ENCODE peak calls at places on chromosomes 13 and 19, in five cellular contexts. M, V, H, E and F are unnamed samples.

GRCh38 chr19:43620061-43621001 is 902 bp upstream of the ZNF428 start:
- ATAC-seq in V (no peak), H (no peak), M (no peak), E (no peak), F (no peak)

GRCh38 chr19:15390814-15391213 is 11.2 kb upstream of the AKAP8 start:
- ATAC-seq in E (no peak), H (no peak), M (no peak), V (no peak), F (no peak)

GRCh38 chr19:3608079-3608641 is 1.5 kb upstream of the TBXA2R start:
- ATAC-seq in V (no peak), M (no peak), H (peak; percentile 5), E (no peak), F (no peak)

GRCh38 chr13:65872448-65872847 is 1357.7 kb downstream of the PCDH9 start:
- ATAC-seq in E (no peak), M (no peak), H (no peak), V (no peak), F (no peak)

GRCh38 chr13:101382086-101382485 is 34.2 kb downstream of the NALCN start:
- ATAC-seq in E (no peak), H (no peak), V (no peak), M (no peak), F (no peak)

GRCh38 chr13:49546559-49546958 is 38.8 kb downstream of the RCBTB1 start:
- ATAC-seq in H (no peak), V (no peak), E (no peak), M (no peak), F (no peak)

GRCh38 chr13:72651196-72651595 is 76.2 kb downstream of the MZT1 start:
- ATAC-seq in V (no peak), H (peak; percentile 81), E (no peak), M (no peak), F (no peak)

GRCh38 chr19:47399198-47399597 is 20.1 kb downstream of the MEIS3 start:
- ATAC-seq in E (no peak), H (no peak), V (no peak), M (no peak), F (no peak)

GRCh38 chr13:33827152-33827551 is 9.2 kb downstream of the RFC3 start:
- ATAC-seq in H (no peak), V (no peak), E (no peak), M (no peak), F (no peak)

GRCh38 chr19:49590071-49590970 is 661 bp upstream of the PRR12 start:
- ATAC-seq in E (peak; percentile 82), H (peak; percentile 92), M (peak; percentile 84), V (peak; percentile 82), F (peak; percentile 87)

GRCh38 chr19:45815501-45816216 is 551 bp upstream of the RSPH6A start:
- ATAC-seq in M (no peak), H (no peak), V (no peak), E (no peak), F (no peak)

GRCh38 chr19:35753634-35754364 is 3.0 kb downstream of the HSPB6 start:
- ATAC-seq in H (no peak), M (no peak), V (no peak), E (no peak), F (no peak)

GRCh38 chr13:29925457-29925856 is 75.0 kb upstream of the UBL3 start:
- ATAC-seq in M (peak; percentile 77), E (no peak), H (peak; percentile 15), V (peak; percentile 65), F (peak; percentile 70)

GRCh38 chr13:28641600-28641926 is 17.4 kb upstream of the POMP start:
- ATAC-seq in V (no peak), M (no peak), H (peak; percentile 40), E (no peak), F (no peak)

GRCh38 chr19:46296722-46297431 is at the start of gene HIF3A:
- ATAC-seq in M (peak; percentile 23), V (peak; percentile 11), E (no peak), H (no peak), F (no peak)

GRCh38 chr19:40378509-40378908 is 11.5 kb downstream of the HIPK4 start:
- ATAC-seq in M (no peak), V (no peak), H (no peak), E (no peak), F (peak; percentile 5)

GRCh38 chr13:113102727-113103126 is 2.9 kb upstream of the F7 start:
- ATAC-seq in H (no peak), M (no peak), V (no peak), E (no peak), F (peak; percentile 31)

GRCh38 chr13:21310220-21310619 is 133.8 kb downstream of the MRPL57 start:
- ATAC-seq in H (no peak), E (no peak), M (no peak), V (no peak), F (peak; percentile 54)

GRCh38 chr19:54162241-54162805 is 2.8 kb upstream of the LENG1 start:
- ATAC-seq in H (no peak), M (peak; percentile 50), E (peak; percentile 11), V (peak; percentile 65), F (peak; percentile 44)

GRCh38 chr13:74009100-74009668 is 125.0 kb downstream of the KLF12 start:
- ATAC-seq in M (no peak), E (no peak), H (no peak), V (no peak), F (no peak)

GRCh38 chr19:2170987-2171348 is 7.2 kb downstream of the DOT1L start:
- ATAC-seq in E (peak; percentile 17), H (no peak), V (no peak), M (no peak), F (no peak)

GRCh38 chr13:111044087-111044830 is 70.9 kb upstream of the ARHGEF7 start:
- ATAC-seq in E (no peak), H (no peak), M (no peak), V (no peak), F (no peak)

GRCh38 chr19:44005968-44006367 is 3.2 kb downstream of the ZNF230 start:
- ATAC-seq in E (no peak), M (no peak), H (no peak), V (no peak), F (no peak)

GRCh38 chr13:44165895-44166496 is 207.6 kb upstream of the SERP2 start:
- ATAC-seq in M (no peak), V (no peak), H (no peak), E (no peak), F (peak; percentile 45)

GRCh38 chr19:10155834-10156233 is 36.1 kb upstream of the EIF3G start:
- ATAC-seq in E (no peak), M (no peak), V (no peak), H (no peak), F (peak; percentile 44)

GRCh38 chr19:16594131-16594586 is 21.9 kb upstream of the SLC35E1 start:
- ATAC-seq in H (no peak), M (no peak), E (peak; percentile 78), V (peak; percentile 51), F (no peak)

GRCh38 chr13:80888421-80888820 is 547.5 kb upstream of the SPRY2 start:
- ATAC-seq in V (no peak), H (no peak), E (no peak), M (no peak), F (no peak)

GRCh38 chr19:28880735-28881401 is 332.1 kb downstream of the UQCRFS1 start:
- ATAC-seq in V (no peak), E (no peak), M (no peak), H (no peak), F (no peak)

GRCh38 chr13:113935523-113935922 is 38.4 kb downstream of the C13orf46 start:
- ATAC-seq in H (no peak), E (no peak), V (no peak), M (no peak), F (no peak)

GRCh38 chr13:57629821-57630235 is 1.7 kb upstream of the PCDH17 start:
- ATAC-seq in V (peak; percentile 73), E (peak; percentile 76), M (peak; percentile 79), H (no peak), F (peak; percentile 43)

GRCh38 chr19:970695-971094 is 13.4 kb upstream of the WDR18 start:
- ATAC-seq in V (no peak), E (no peak), H (peak; percentile 13), M (no peak), F (no peak)

GRCh38 chr19:41552558-41552957 is 23.4 kb upstream of the CEACAM21 start:
- ATAC-seq in E (peak; percentile 24), H (no peak), V (no peak), M (no peak), F (no peak)

GRCh38 chr19:5927439-5927821 is 13.4 kb downstream of the CAPS start:
- ATAC-seq in M (no peak), H (no peak), V (no peak), E (no peak), F (no peak)

GRCh38 chr19:55809381-55810058 is 22.3 kb downstream of the NLRP11 start:
- ATAC-seq in V (peak; percentile 99), M (no peak), E (peak; percentile 32), H (peak; percentile 77), F (peak; percentile 23)

GRCh38 chr13:27783111-27783510 is 9.2 kb upstream of the GSX1 start:
- ATAC-seq in H (peak; percentile 91), E (no peak), V (peak; percentile 65), M (no peak), F (no peak)

GRCh38 chr13:114320065-114320464 is 5.8 kb downstream of the CHAMP1 start:
- ATAC-seq in E (no peak), H (no peak), M (no peak), V (no peak), F (no peak)

GRCh38 chr13:103866041-103866440 is 799.8 kb upstream of the SLC10A2 start:
- ATAC-seq in H (no peak), V (no peak), E (no peak), M (no peak), F (no peak)